ENCODE peak calls at places on chromosomes 16 and 17, in five cellular contexts. One of them, this sample, is unnamed.

GRCh38 chr17:18028684-18029540 is 10.1 kb downstream of the ATPAF2 start:
- DNase-seq in stromal cell of bone marrow: no peak
- DNase-seq in H9: no peak
- DNase-seq in activated B cell treated with CpG ODN at 0.5 μM for 24 hours: no peak
- DNase-seq in AG04450: no peak
- DNase-seq in this sample: no peak

GRCh38 chr16:81863630-81864352 is 84.7 kb downstream of the PLCG2 start:
- DNase-seq in activated B cell treated with CpG ODN at 0.5 μM for 24 hours: no peak
- DNase-seq in stromal cell of bone marrow: no peak
- DNase-seq in AG04450: no peak
- DNase-seq in H9: peak; percentile 50
- DNase-seq in this sample: no peak

GRCh38 chr16:81795193-81795592 is 16.1 kb downstream of the PLCG2 start:
- DNase-seq in H9: no peak
- DNase-seq in stromal cell of bone marrow: no peak
- DNase-seq in AG04450: no peak
- DNase-seq in activated B cell treated with CpG ODN at 0.5 μM for 24 hours: no peak
- DNase-seq in this sample: no peak

GRCh38 chr17:8019161-8019560 is 16.7 kb downstream of the GUCY2D start:
- DNase-seq in AG04450: no peak
- DNase-seq in activated B cell treated with CpG ODN at 0.5 μM for 24 hours: no peak
- DNase-seq in H9: no peak
- DNase-seq in stromal cell of bone marrow: no peak
- DNase-seq in this sample: no peak

GRCh38 chr17:40062347-40063033 is at the start of gene THRA:
- DNase-seq in stromal cell of bone marrow: no peak
- DNase-seq in H9: peak; percentile 78
- DNase-seq in activated B cell treated with CpG ODN at 0.5 μM for 24 hours: peak; percentile 79
- DNase-seq in AG04450: no peak
- DNase-seq in this sample: no peak

GRCh38 chr16:23064642-23065041 is 84.6 kb downstream of the USP31 start:
- DNase-seq in AG04450: no peak
- DNase-seq in activated B cell treated with CpG ODN at 0.5 μM for 24 hours: no peak
- DNase-seq in H9: no peak
- DNase-seq in stromal cell of bone marrow: peak; percentile 47
- DNase-seq in this sample: no peak

GRCh38 chr16:57606847-57607501 is 21.5 kb upstream of the ADGRG1 start:
- DNase-seq in H9: no peak
- DNase-seq in activated B cell treated with CpG ODN at 0.5 μM for 24 hours: no peak
- DNase-seq in stromal cell of bone marrow: no peak
- DNase-seq in AG04450: no peak
- DNase-seq in this sample: no peak

GRCh38 chr16:52005551-52005950 is 541.4 kb downstream of the TOX3 start:
- DNase-seq in AG04450: no peak
- DNase-seq in activated B cell treated with CpG ODN at 0.5 μM for 24 hours: no peak
- DNase-seq in H9: no peak
- DNase-seq in stromal cell of bone marrow: no peak
- DNase-seq in this sample: no peak

GRCh38 chr17:60468371-60468770 is 46.1 kb downstream of the CHCT1 start:
- DNase-seq in activated B cell treated with CpG ODN at 0.5 μM for 24 hours: no peak
- DNase-seq in stromal cell of bone marrow: no peak
- DNase-seq in H9: no peak
- DNase-seq in AG04450: peak; percentile 4
- DNase-seq in this sample: no peak

GRCh38 chr17:68291836-68292688 is 767 bp downstream of the ARSG start:
- DNase-seq in stromal cell of bone marrow: peak; percentile 32
- DNase-seq in H9: peak; percentile 82
- DNase-seq in AG04450: no peak
- DNase-seq in activated B cell treated with CpG ODN at 0.5 μM for 24 hours: peak; percentile 86
- DNase-seq in this sample: no peak

GRCh38 chr16:424623-425081 is 797 bp upstream of the RAB11FIP3 start:
- DNase-seq in stromal cell of bone marrow: peak; percentile 16
- DNase-seq in AG04450: no peak
- DNase-seq in activated B cell treated with CpG ODN at 0.5 μM for 24 hours: no peak
- DNase-seq in H9: no peak
- DNase-seq in this sample: no peak

GRCh38 chr17:1498869-1499268 is 6.4 kb upstream of the MYO1C start:
- DNase-seq in AG04450: peak; percentile 55
- DNase-seq in activated B cell treated with CpG ODN at 0.5 μM for 24 hours: no peak
- DNase-seq in stromal cell of bone marrow: peak; percentile 71
- DNase-seq in H9: no peak
- DNase-seq in this sample: no peak